ENCODE peak calls at places on chromosomes 5 and 9, in five cellular contexts. B is thoracic aorta, S is PC-9, V is transverse colon, U is heart left ventricle. A is an unnamed sample.

GRCh38 chr5:122668552-122668951 is 106.3 kb upstream of the SNX2 start:
- DNase-seq in U (no peak), V (no peak), S (no peak), B (no peak), A (no peak)

GRCh38 chr9:130182090-130182909 is 10.1 kb downstream of the NCS1 start:
- DNase-seq in U (no peak), B (no peak), V (no peak), S (peak), A (no peak)

GRCh38 chr9:82332018-82332773 is 343.6 kb downstream of the SPATA31D1 start:
- DNase-seq in U (no peak), S (peak), B (no peak), V (no peak), A (no peak)

GRCh38 chr5:73981696-73982095 is 355.7 kb downstream of the ARHGEF28 start:
- DNase-seq in V (no peak), U (no peak), S (no peak), B (no peak), A (no peak)

GRCh38 chr5:35626108-35626507 is 8.4 kb downstream of the SPEF2 start:
- DNase-seq in U (no peak), B (no peak), V (no peak), S (no peak), A (no peak)

GRCh38 chr9:109241931-109242330 is 74.9 kb upstream of the FRRS1L start:
- DNase-seq in U (no peak), S (no peak), V (no peak), B (no peak), A (no peak)

GRCh38 chr5:152560508-152561137 is 155.5 kb upstream of the NMUR2 start:
- DNase-seq in U (peak), S (peak), V (peak), B (no peak), A (peak)

GRCh38 chr5:111699976-111700375 is 57.0 kb downstream of the NREP start:
- DNase-seq in S (no peak), U (no peak), V (peak), B (no peak), A (no peak)

GRCh38 chr9:129627556-129628492 is 1.9 kb downstream of the NTMT1 start:
- DNase-seq in S (no peak), V (no peak), U (no peak), B (no peak), A (no peak)

GRCh38 chr5:111563041-111563822 is 50.9 kb upstream of the STARD4 start:
- DNase-seq in B (no peak), S (no peak), V (no peak), U (no peak), A (no peak)

GRCh38 chr5:136106351-136106750 is 26.3 kb upstream of the SMAD5 start:
- DNase-seq in S (no peak), U (no peak), V (no peak), B (no peak), A (no peak)

GRCh38 chr5:95426227-95426626 is 35.1 kb downstream of the FAM81B start:
- DNase-seq in U (no peak), B (no peak), V (no peak), S (no peak), A (no peak)

GRCh38 chr5:152730176-152730575 is 325.1 kb upstream of the NMUR2 start:
- DNase-seq in S (no peak), U (no peak), V (no peak), B (no peak), A (no peak)

GRCh38 chr9:76341616-76342015 is 52.6 kb downstream of the RFK start:
- DNase-seq in B (no peak), U (no peak), V (no peak), S (no peak), A (no peak)

GRCh38 chr5:91499943-91500531 is 116.9 kb upstream of the ARRDC3 start:
- DNase-seq in S (no peak), V (no peak), U (no peak), B (no peak), A (no peak)

GRCh38 chr5:83149671-83150070 is 72.3 kb downstream of the XRCC4 start:
- DNase-seq in V (no peak), S (no peak), U (no peak), B (no peak), A (no peak)

GRCh38 chr5:74543162-74543995 is 97.1 kb downstream of the ENC1 start:
- DNase-seq in U (no peak), S (peak), B (peak), V (no peak), A (no peak)

GRCh38 chr5:606526-607399 is 5.4 kb upstream of the CEP72 start:
- DNase-seq in B (no peak), U (no peak), V (no peak), S (no peak), A (no peak)

DNA sequence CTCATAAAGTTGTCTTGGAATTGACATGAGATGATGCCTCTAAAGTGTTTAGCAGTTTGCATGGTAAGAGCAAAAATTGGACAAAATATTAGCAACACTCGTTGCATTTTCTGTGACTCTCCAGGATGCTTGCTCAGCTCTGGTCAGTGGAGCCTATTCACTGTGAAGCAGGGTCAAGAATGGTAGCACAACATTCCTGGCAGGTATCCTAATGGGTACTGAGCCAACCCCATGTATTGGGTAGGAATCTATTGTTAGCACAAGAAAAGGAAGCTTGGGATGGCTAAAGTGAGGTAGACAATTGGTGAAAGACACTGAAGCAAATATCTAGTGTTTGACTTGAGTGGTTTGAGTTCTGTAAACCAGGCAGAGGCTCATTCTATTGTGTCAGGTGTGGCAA is 10.4 kb upstream of the ACTBL2 start:
- DNase-seq in U (no peak), S (peak), B (no peak), V (no peak), A (no peak)
- H3K27ac ChIP-seq in U (no peak), S (no peak), B (no peak), V (no peak), A (no peak)

GRCh38 chr9:27108981-27109541 is at the start of gene TEK:
- DNase-seq in S (no peak), V (no peak), B (no peak), U (peak), A (no peak)
- H3K4me3 ChIP-seq in S (no peak), V (no peak), B (peak), U (peak), A (no peak)

GRCh38 chr5:53411388-53411787 is 69.0 kb upstream of the FST start:
- DNase-seq in S (no peak), U (no peak), V (no peak), B (no peak), A (no peak)

GRCh38 chr5:53403758-53404157 is 76.7 kb upstream of the FST start:
- DNase-seq in V (no peak), U (no peak), S (no peak), B (no peak), A (no peak)

GRCh38 chr5:53406630-53407316 is 73.7 kb upstream of the FST start:
- DNase-seq in B (no peak), S (peak), U (no peak), V (no peak), A (no peak)

GRCh38 chr5:53405396-53405795 is 75.0 kb upstream of the FST start:
- DNase-seq in U (no peak), B (no peak), S (no peak), V (no peak), A (no peak)

GRCh38 chr5:53407373-53407772 is 73.1 kb upstream of the FST start:
- DNase-seq in V (no peak), B (no peak), U (no peak), S (no peak), A (no peak)
- H3K27ac ChIP-seq in V (no peak), B (no peak), U (no peak), S (peak), A (no peak)

GRCh38 chr9:131438190-131438589 is 44.3 kb downstream of the PRRC2B start:
- DNase-seq in S (no peak), B (no peak), U (no peak), V (no peak), A (no peak)

GRCh38 chr9:131434673-131435072 is 40.8 kb downstream of the PRRC2B start:
- DNase-seq in B (no peak), V (no peak), U (no peak), S (no peak), A (no peak)

GRCh38 chr9:131439224-131439623 is 45.3 kb downstream of the PRRC2B start:
- DNase-seq in V (no peak), S (no peak), U (no peak), B (no peak), A (no peak)

GRCh38 chr9:131436386-131436785 is 42.5 kb downstream of the PRRC2B start:
- DNase-seq in U (peak), S (no peak), V (no peak), B (no peak), A (no peak)

GRCh38 chr9:131436865-131437271 is 43.0 kb downstream of the PRRC2B start:
- DNase-seq in S (no peak), V (no peak), B (no peak), U (no peak), A (no peak)
- H3K4me3 ChIP-seq in S (no peak), V (no peak), B (no peak), U (no peak), A (no peak)

GRCh38 chr5:87944553-87945320 is 323.9 kb downstream of the TMEM161B start:
- DNase-seq in U (peak), S (no peak), B (no peak), V (no peak), A (no peak)
- H3K27ac ChIP-seq in U (no peak), S (no peak), B (no peak), V (no peak), A (no peak)

GRCh38 chr5:159049844-159050318 is 49.8 kb downstream of the EBF1 start:
- DNase-seq in U (no peak), S (no peak), V (no peak), B (no peak), A (no peak)
- H3K4me3 ChIP-seq in U (no peak), S (no peak), V (no peak), B (peak), A (peak)

GRCh38 chr9:70563010-70563409 is 148.6 kb upstream of the KLF9 start:
- DNase-seq in V (no peak), U (no peak), S (no peak), B (no peak), A (no peak)
- H3K27ac ChIP-seq in V (peak), U (no peak), S (no peak), B (peak), A (peak)

GRCh38 chr5:92527311-92528078 is 1053.5 kb downstream of the NR2F1-AS1 start:
- DNase-seq in B (no peak), S (no peak), U (no peak), V (no peak), A (no peak)
- H3K4me3 ChIP-seq in B (no peak), S (no peak), U (no peak), V (no peak), A (no peak)

GRCh38 chr5:77074745-77075144 is 12.3 kb downstream of the ZBED3 start:
- DNase-seq in B (no peak), S (no peak), U (no peak), V (no peak), A (no peak)

GRCh38 chr5:77076961-77077820 is 9.9 kb downstream of the ZBED3 start:
- DNase-seq in U (peak), B (no peak), S (no peak), V (peak), A (no peak)

GRCh38 chr5:77080905-77081304 is 6.2 kb downstream of the ZBED3 start:
- DNase-seq in B (no peak), S (no peak), V (no peak), U (no peak), A (no peak)

GRCh38 chr5:77073667-77074066 is 13.4 kb downstream of the ZBED3 start:
- DNase-seq in U (no peak), S (no peak), B (no peak), V (no peak), A (no peak)

DNA sequence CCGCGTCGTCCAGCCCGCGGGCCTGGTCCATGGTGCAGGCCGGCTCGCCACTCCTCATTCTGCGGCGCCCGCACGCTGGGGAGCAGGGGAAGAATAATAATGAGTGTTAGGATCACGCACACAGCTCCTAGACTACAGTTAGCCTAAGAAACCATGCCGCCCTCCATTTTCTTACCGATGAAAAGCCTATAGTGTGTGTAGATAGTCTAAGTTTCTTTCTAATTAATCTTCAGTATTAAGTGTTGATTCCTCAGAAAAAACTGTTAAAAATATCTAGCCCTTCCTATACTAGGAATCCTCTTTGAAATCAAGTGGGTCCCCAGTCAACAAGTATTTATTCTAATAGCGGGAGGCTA is 9.3 kb downstream of the ZBED3 start:
- DNase-seq in U (no peak), B (no peak), S (no peak), V (no peak), A (no peak)
- H3K27ac ChIP-seq in U (peak), B (no peak), S (no peak), V (peak), A (no peak)

GRCh38 chr9:133535285-133535877 is 877 bp downstream of the ADAMTSL2 start:
- DNase-seq in B (no peak), U (no peak), S (no peak), V (no peak), A (no peak)

GRCh38 chr9:133537257-133537656 is 2.8 kb downstream of the ADAMTSL2 start:
- DNase-seq in B (no peak), V (no peak), U (no peak), S (no peak), A (no peak)

GRCh38 chr9:133538176-133538575 is 3.7 kb downstream of the ADAMTSL2 start:
- DNase-seq in U (no peak), V (no peak), S (no peak), B (no peak), A (no peak)

GRCh38 chr9:133536080-133536479 is 1.6 kb downstream of the ADAMTSL2 start:
- DNase-seq in B (no peak), U (no peak), V (no peak), S (no peak), A (no peak)

DNA sequence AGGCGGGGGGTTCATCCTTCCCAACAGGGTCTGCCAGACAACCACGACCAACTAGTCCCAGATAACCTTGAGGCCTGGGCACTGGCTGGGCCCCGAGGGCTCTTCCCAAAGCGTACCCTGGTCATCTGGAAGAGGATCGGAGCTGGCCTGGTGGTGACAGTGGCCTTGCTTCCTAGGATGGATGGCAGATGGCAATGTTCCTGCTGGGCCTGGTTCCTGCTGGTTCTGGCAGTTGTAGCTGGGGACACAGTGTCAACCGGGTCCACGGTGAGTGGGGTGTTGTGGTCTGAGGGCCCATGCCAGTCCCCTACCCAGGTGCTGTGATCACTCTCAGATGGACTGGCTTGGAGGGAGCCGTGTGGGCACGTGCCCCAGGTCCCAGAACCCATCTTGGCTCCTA is 2.0 kb downstream of the ADAMTSL2 start:
- DNase-seq in V (no peak), S (no peak), B (no peak), U (no peak), A (no peak)
- H3K4me3 ChIP-seq in V (no peak), S (no peak), B (no peak), U (no peak), A (no peak)